ENCODE peak calls at places on chromosomes 11 and 22, in ten cellular contexts. Z, W, M, J, S, B, V, N, A and C are unnamed samples.

GRCh38 chr11:120023551-120023950 is 114.4 kb downstream of the TRIM29 start:
- DNase-seq in A (no peak), N (no peak), Z (no peak), J (no peak), M (no peak), V (no peak), B (no peak), S (no peak), W (no peak), C (no peak)

GRCh38 chr11:13114566-13115465 is 105.7 kb downstream of the RASSF10 start:
- DNase-seq in A (no peak), S (peak; percentile 59), N (no peak), J (no peak), Z (peak; percentile 20), V (peak; percentile 83), W (no peak), M (no peak), B (peak; percentile 50), C (no peak)

GRCh38 chr11:11211186-11211585 is 141.9 kb downstream of the CSNK2A3 start:
- DNase-seq in Z (peak; percentile 36), S (no peak), M (no peak), N (no peak), B (no peak), A (no peak), V (no peak), W (no peak), J (no peak), C (no peak)

GRCh38 chr11:19712281-19713220 is at the start of gene NAV2:
- DNase-seq in Z (peak; percentile 91), A (peak; percentile 44), M (peak; percentile 94), V (peak; percentile 91), S (peak; percentile 92), N (peak; percentile 94), B (peak; percentile 92), J (peak; percentile 96), W (peak; percentile 91), C (peak; percentile 93)

GRCh38 chr11:76690736-76691135 is 20.2 kb upstream of the LRRC32 start:
- DNase-seq in N (no peak), Z (no peak), B (no peak), W (peak; percentile 86), V (no peak), S (no peak), A (no peak), M (no peak), J (no peak), C (no peak)

GRCh38 chr11:35084817-35085424 is 54.0 kb upstream of the CD44 start:
- DNase-seq in J (no peak), A (no peak), S (no peak), W (no peak), B (no peak), Z (no peak), V (no peak), M (no peak), N (no peak), C (no peak)

GRCh38 chr11:45933131-45933821 is 10.8 kb downstream of the LARGE2 start:
- DNase-seq in W (peak; percentile 71), A (no peak), M (peak; percentile 86), Z (peak; percentile 89), N (no peak), B (peak; percentile 79), S (peak; percentile 69), V (no peak), J (no peak), C (no peak)

GRCh38 chr22:49736538-49736937 is 91.1 kb downstream of the BRD1 start:
- DNase-seq in W (no peak), M (no peak), A (no peak), S (no peak), J (no peak), N (no peak), B (peak; percentile 3), V (no peak), Z (no peak), C (no peak)

GRCh38 chr11:104897891-104898684 is at the start of gene CASP12:
- DNase-seq in Z (no peak), V (no peak), M (no peak), N (no peak), A (no peak), B (no peak), W (peak; percentile 32), S (no peak), J (no peak), C (no peak)

GRCh38 chr11:844693-845644 is 2.3 kb downstream of the TSPAN4 start:
- DNase-seq in V (peak; percentile 79), M (peak; percentile 90), S (peak; percentile 92), A (no peak), J (peak; percentile 90), N (peak; percentile 95), B (peak; percentile 77), W (peak; percentile 87), Z (peak; percentile 85), C (peak; percentile 78)

GRCh38 chr11:86676533-86677154 is 4.2 kb upstream of the ME3 start:
- DNase-seq in V (peak; percentile 60), M (no peak), B (no peak), S (no peak), N (no peak), A (no peak), J (no peak), W (no peak), Z (no peak), C (no peak)

GRCh38 chr22:19065298-19065859 is 56.8 kb downstream of the DGCR2 start:
- DNase-seq in B (no peak), A (no peak), W (no peak), V (no peak), N (no peak), S (no peak), J (no peak), Z (no peak), M (peak; percentile 39), C (no peak)

GRCh38 chr11:119935341-119935925 is 202.5 kb downstream of the TRIM29 start:
- DNase-seq in V (no peak), S (no peak), N (no peak), J (no peak), B (no peak), Z (no peak), M (peak; percentile 35), W (no peak), A (no peak), C (no peak)

GRCh38 chr11:119650251-119650650 is 78.7 kb downstream of the NECTIN1 start:
- DNase-seq in N (no peak), M (no peak), V (no peak), A (no peak), Z (no peak), B (no peak), W (no peak), S (no peak), J (no peak), C (no peak)

DNA sequence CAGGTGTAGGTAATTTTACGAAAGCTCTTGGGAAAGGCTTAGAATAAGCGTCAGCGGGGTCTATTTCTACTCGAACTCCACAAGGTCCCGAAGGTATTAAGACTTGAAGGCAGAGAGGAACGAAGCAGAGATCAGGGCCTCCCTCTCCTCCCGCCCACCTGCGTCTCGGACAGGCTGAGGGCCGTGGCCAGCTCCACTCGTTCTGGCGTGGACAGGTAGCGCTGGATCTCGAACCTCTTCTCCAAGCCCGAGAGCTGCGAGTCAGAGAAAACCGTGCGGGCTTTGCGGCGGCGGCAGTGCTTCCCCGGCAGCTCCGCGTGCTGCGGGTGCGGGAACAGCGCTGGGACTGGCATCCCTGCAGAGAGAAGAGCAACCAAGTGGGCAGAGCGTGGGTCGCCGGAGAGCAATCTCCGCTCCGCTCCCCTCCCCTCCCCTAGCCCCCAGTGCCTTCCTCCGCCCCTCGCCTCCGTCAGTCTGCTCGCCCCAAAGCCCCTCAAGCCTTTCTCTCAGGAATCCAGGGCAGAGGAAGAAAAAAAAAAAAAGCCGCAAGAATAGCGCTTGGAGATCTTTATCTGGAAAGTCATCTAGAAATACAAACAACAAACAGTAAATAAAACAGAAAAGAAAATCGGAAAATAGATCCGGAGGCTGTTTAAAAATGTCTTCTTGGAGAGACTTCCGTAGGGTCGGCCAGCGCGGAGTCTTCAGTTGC is 2.4 kb downstream of the BSX start:
- DNase-seq in W (no peak), A (no peak), J (no peak), V (no peak), M (no peak), N (no peak), B (no peak), S (no peak), Z (no peak), C (no peak)
- H3K27me3 ChIP-seq in W (peaks cover 82% of the 10 kb centered on the region), A (peaks cover 62% of the 10 kb centered on the region), J (peaks cover 6% of the 10 kb centered on the region), V (peaks cover 20% of the 10 kb centered on the region), M (peaks cover 91% of the 10 kb centered on the region), N (peaks cover 98% of the 10 kb centered on the region), B (peaks cover 100% of the 10 kb centered on the region), S (no peaks in the 10 kb centered on the region), Z (peaks cover 58% of the 10 kb centered on the region), C (peaks cover 83% of the 10 kb centered on the region)

GRCh38 chr11:67507891-67508485 is at the start of gene CDK2AP2:
- DNase-seq in J (peak; percentile 100), S (peak; percentile 100), A (peak; percentile 95), M (peak; percentile 100), W (peak; percentile 100), N (peak; percentile 100), Z (peak; percentile 99), B (peak; percentile 100), V (peak; percentile 100), C (peak; percentile 100)
- TF ChIP-seq POLR2A in J (peak; percentile 95), S (peak; percentile 93), A (peak; percentile 83), M (no peak), W (peak; percentile 28), N (peak; percentile 99), Z (peak; percentile 93), B (peak; percentile 86), V (peak; percentile 65), C (peak; percentile 78)

DNA sequence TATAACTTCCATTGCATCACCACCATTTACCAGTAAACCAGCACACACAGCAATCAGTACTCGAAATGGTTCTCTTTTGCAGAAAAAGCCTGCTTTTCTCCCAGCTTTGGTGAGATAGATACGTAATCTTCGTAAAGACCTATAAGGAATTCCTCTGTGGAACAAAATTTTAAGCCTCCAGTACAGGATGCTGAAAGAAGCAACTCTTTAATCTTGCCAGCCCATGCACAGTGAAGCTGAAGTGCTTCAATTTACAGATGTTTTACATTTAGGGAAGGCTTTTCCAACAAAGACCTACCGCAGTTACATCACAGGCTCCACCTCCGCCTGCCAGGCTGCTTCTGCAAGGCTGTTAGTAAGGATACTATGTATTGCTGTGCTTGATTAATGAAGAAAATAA is 1.9 kb downstream of the ELMOD1 start:
- DNase-seq in M (no peak), N (no peak), B (no peak), A (no peak), Z (no peak), J (no peak), S (no peak), V (no peak), W (no peak), C (no peak)
- H3K27me3 ChIP-seq in M (peaks cover 34% of the 10 kb centered on the region), N (peaks cover 26% of the 10 kb centered on the region), B (peaks cover 88% of the 10 kb centered on the region), A (peaks cover 16% of the 10 kb centered on the region), Z (peaks cover 4% of the 10 kb centered on the region), J (no peaks in the 10 kb centered on the region), S (peaks cover 11% of the 10 kb centered on the region), V (peaks cover 27% of the 10 kb centered on the region), W (peaks cover 39% of the 10 kb centered on the region), C (peaks cover 54% of the 10 kb centered on the region)

DNA sequence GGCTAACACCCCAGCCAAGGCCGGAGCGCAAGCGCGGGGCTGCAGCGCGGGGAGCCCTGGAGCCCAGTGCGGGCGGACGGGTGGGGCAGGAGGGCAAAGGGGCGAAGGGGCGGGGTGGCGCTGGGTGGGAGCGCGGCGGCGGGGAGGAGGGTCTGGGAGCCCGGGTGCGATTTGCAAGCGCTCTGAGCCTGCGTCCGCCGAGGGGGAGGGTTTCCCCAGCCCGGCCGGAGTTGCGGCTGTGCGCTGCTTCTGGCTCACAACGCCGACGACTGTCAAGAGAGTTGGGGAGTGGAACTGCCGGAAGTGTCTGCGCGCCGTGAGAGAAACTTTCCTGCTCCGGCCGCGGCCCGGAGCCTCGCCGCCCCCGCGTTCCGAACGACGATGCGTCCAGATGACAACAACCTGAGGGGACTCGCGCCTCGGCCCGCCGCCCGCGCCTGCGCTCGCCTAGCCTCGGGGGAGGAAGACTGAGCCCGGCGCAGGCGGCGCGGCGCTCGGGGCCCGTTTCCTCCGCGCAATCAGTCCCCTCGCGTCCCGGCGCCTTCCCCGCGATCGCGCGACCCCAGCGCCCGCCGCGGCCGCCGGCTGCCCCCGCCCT is at the start of gene ARHGAP42:
- DNase-seq in V (peak; percentile 70), S (peak; percentile 66), M (peak; percentile 91), J (peak; percentile 88), B (peak; percentile 70), A (no peak), N (peak; percentile 84), Z (peak; percentile 49), W (peak; percentile 48), C (peak; percentile 58)
- TF ChIP-seq POLR2A in V (peak; percentile 32), S (no peak), M (no peak), J (peak; percentile 68), B (no peak), A (peak; percentile 33), N (peak; percentile 51), Z (peak; percentile 24), W (no peak), C (peak; percentile 37)